ENCODE peak calls at places on chromosomes 5 and 9, in eight cellular contexts. S is fibroblast of the aortic adventitia, D is tibial artery, Z is AG04450, W is lower lobe of right lung, O is fibroblast of lung, G is spleen, I is A673. M is an unnamed sample.

GRCh38 chr5:77845273-77845646 is 69.1 kb upstream of the TBCA start:
- DNase-seq in S (no peak), D (no peak), Z (no peak), W (no peak), O (no peak), G (no peak), I (no peak), M (no peak)

GRCh38 chr9:83955985-83956287 is 24.1 kb downstream of the HNRNPK start:
- DNase-seq in S (no peak), D (no peak), Z (no peak), W (no peak), O (no peak), G (no peak), I (no peak), M (no peak)

GRCh38 chr5:55027589-55027988 is 3.5 kb downstream of the GZMK start:
- DNase-seq in S (no peak), D (no peak), Z (no peak), W (no peak), O (no peak), G (no peak), I (no peak), M (no peak)

GRCh38 chr9:138009456-138010273 is 132.1 kb downstream of the CACNA1B start:
- DNase-seq in S (no peak), D (peak; percentile 59), Z (no peak), W (peak; percentile 36), O (no peak), G (peak; percentile 62), I (no peak), M (no peak)

GRCh38 chr5:32586251-32586642 is 890 bp downstream of the SUB1 start:
- DNase-seq in S (no peak), D (no peak), Z (no peak), W (no peak), O (no peak), G (no peak), I (no peak), M (no peak)

GRCh38 chr9:76394896-76395244 is 644 bp upstream of the RFK start:
- DNase-seq in S (peak; percentile 42), D (no peak), Z (no peak), W (peak; percentile 63), O (no peak), G (no peak), I (peak; percentile 63), M (peak; percentile 44)

GRCh38 chr5:33817301-33817700 is 74.5 kb downstream of the ADAMTS12 start:
- DNase-seq in S (no peak), D (no peak), Z (no peak), W (no peak), O (peak; percentile 76), G (no peak), I (no peak), M (no peak)

GRCh38 chr5:136056336-136056735 is 27.5 kb downstream of the TGFBI start:
- DNase-seq in S (no peak), D (no peak), Z (no peak), W (no peak), O (no peak), G (no peak), I (no peak), M (no peak)

GRCh38 chr5:14741721-14742426 is 77.4 kb downstream of the OTULIN start:
- DNase-seq in S (no peak), D (peak; percentile 13), Z (no peak), W (no peak), O (no peak), G (no peak), I (no peak), M (no peak)

GRCh38 chr5:149371296-149371962 is 7.7 kb downstream of the IL17B start:
- DNase-seq in S (peak; percentile 60), D (peak; percentile 80), Z (no peak), W (peak; percentile 71), O (peak; percentile 33), G (peak; percentile 88), I (peak; percentile 64), M (peak; percentile 51)

GRCh38 chr5:107469485-107469884 is 201.3 kb downstream of the EFNA5 start:
- DNase-seq in S (peak; percentile 91), D (no peak), Z (peak; percentile 78), W (no peak), O (peak; percentile 97), G (no peak), I (peak; percentile 57), M (peak; percentile 87)

GRCh38 chr5:26236936-26237335 is 801.5 kb downstream of the CDH9 start:
- DNase-seq in S (no peak), D (no peak), Z (no peak), W (no peak), O (no peak), G (no peak), I (no peak), M (no peak)

GRCh38 chr9:33942471-33943083 is 106.1 kb downstream of the UBAP2 start:
- DNase-seq in S (peak; percentile 82), D (no peak), Z (peak; percentile 72), W (no peak), O (peak; percentile 75), G (no peak), I (peak; percentile 60), M (peak; percentile 77)

GRCh38 chr5:147973086-147973485 is 66.7 kb upstream of the C5orf46 start:
- DNase-seq in S (no peak), D (no peak), Z (no peak), W (no peak), O (no peak), G (no peak), I (no peak), M (no peak)

GRCh38 chr9:114374936-114375335 is 12.8 kb downstream of the AKNA start:
- DNase-seq in S (no peak), D (no peak), Z (no peak), W (no peak), O (no peak), G (no peak), I (no peak), M (no peak)

GRCh38 chr5:138336952-138337684 is 948 bp upstream of the FAM53C start:
- DNase-seq in S (no peak), D (peak; percentile 90), Z (peak; percentile 42), W (peak; percentile 83), O (peak; percentile 75), G (no peak), I (no peak), M (peak; percentile 82)

GRCh38 chr5:150138551-150139265 is 16.9 kb downstream of the PDGFRB start:
- DNase-seq in S (peak; percentile 89), D (peak; percentile 95), Z (peak; percentile 90), W (no peak), O (peak; percentile 97), G (no peak), I (no peak), M (peak; percentile 81)

GRCh38 chr9:34502471-34503335 is 20.1 kb downstream of the ENHO start:
- DNase-seq in S (no peak), D (no peak), Z (no peak), W (no peak), O (no peak), G (no peak), I (no peak), M (no peak)

GRCh38 chr5:124519396-124519795 is 227.0 kb downstream of the ZNF608 start:
- DNase-seq in S (peak; percentile 88), D (peak; percentile 70), Z (peak; percentile 51), W (no peak), O (peak; percentile 90), G (no peak), I (no peak), M (peak; percentile 88)

GRCh38 chr9:79257671-79258410 is 313.9 kb upstream of the TLE4 start:
- DNase-seq in S (no peak), D (no peak), Z (no peak), W (no peak), O (peak; percentile 27), G (no peak), I (no peak), M (no peak)
- H3K4me3 ChIP-seq in S (no peak overlapping the region), D (no peak overlapping the region), Z (no peak overlapping the region), W (no peak overlapping the region), O (no peak overlapping the region), G (no peak overlapping the region), I (no peak overlapping the region), M (no peak overlapping the region)

GRCh38 chr5:81825237-81825636 is 74.3 kb upstream of the SSBP2 start:
- DNase-seq in S (peak; percentile 85), D (peak; percentile 88), Z (peak; percentile 11), W (peak; percentile 63), O (peak; percentile 70), G (no peak), I (peak; percentile 23), M (peak; percentile 93)
- TF ChIP-seq CTCF in S (no peak), D (no peak), Z (no peak), W (no peak), O (no peak), G (no peak), I (no peak), M (no peak)

GRCh38 chr9:89606049-89606481 is 1.3 kb downstream of the GADD45G start:
- DNase-seq in S (peak; percentile 57), D (peak; percentile 92), Z (peak; percentile 11), W (peak; percentile 91), O (peak; percentile 81), G (peak; percentile 94), I (peak; percentile 24), M (peak; percentile 75)

GRCh38 chr9:89602978-89603628 is 1.7 kb upstream of the GADD45G start:
- DNase-seq in S (peak; percentile 72), D (peak; percentile 92), Z (peak; percentile 13), W (peak; percentile 93), O (peak; percentile 73), G (peak; percentile 97), I (peak; percentile 84), M (peak; percentile 73)

GRCh38 chr9:89605181-89606048 is 603 bp downstream of the GADD45G start:
- DNase-seq in S (peak; percentile 22), D (peak; percentile 86), Z (no peak), W (peak; percentile 82), O (peak; percentile 72), G (peak; percentile 92), I (peak; percentile 58), M (peak; percentile 52)

GRCh38 chr9:89603629-89604462 is 966 bp upstream of the GADD45G start:
- DNase-seq in S (peak; percentile 13), D (peak; percentile 83), Z (no peak), W (peak; percentile 84), O (peak; percentile 48), G (peak; percentile 86), I (peak; percentile 57), M (no peak)

GRCh38 chr9:89604463-89605180 is at the start of gene GADD45G:
- DNase-seq in S (peak; percentile 82), D (peak; percentile 96), Z (peak; percentile 13), W (peak; percentile 95), O (peak; percentile 84), G (peak; percentile 96), I (peak; percentile 88), M (peak; percentile 78)
- H3K4me3 ChIP-seq in S (peak within 1 kb of the TSS; percentile 60), D (peak within 1 kb of the TSS; percentile 88), Z (peak within 1 kb of the TSS; percentile 46), W (peak within 1 kb of the TSS; percentile 80), O (peak within 1 kb of the TSS; percentile 62), G (peak within 1 kb of the TSS; percentile 59), I (peak within 1 kb of the TSS; percentile 45), M (peak within 1 kb of the TSS; percentile 38)

GRCh38 chr5:116032991-116033390 is 719 bp downstream of the ARL14EPL start:
- DNase-seq in S (no peak), D (no peak), Z (no peak), W (no peak), O (no peak), G (no peak), I (no peak), M (no peak)

GRCh38 chr5:116035123-116035522 is 2.9 kb downstream of the ARL14EPL start:
- DNase-seq in S (no peak), D (no peak), Z (no peak), W (no peak), O (peak; percentile 59), G (no peak), I (no peak), M (no peak)

GRCh38 chr5:116042375-116042774 is 10.1 kb downstream of the ARL14EPL start:
- DNase-seq in S (no peak), D (no peak), Z (no peak), W (no peak), O (no peak), G (no peak), I (no peak), M (no peak)

GRCh38 chr5:116038817-116039216 is 6.5 kb downstream of the ARL14EPL start:
- DNase-seq in S (no peak), D (no peak), Z (no peak), W (no peak), O (no peak), G (peak; percentile 85), I (no peak), M (no peak)

GRCh38 chr5:116037236-116037822 is 5.1 kb downstream of the ARL14EPL start:
- DNase-seq in S (no peak), D (no peak), Z (no peak), W (no peak), O (no peak), G (no peak), I (no peak), M (peak; percentile 29)
- TF ChIP-seq CTCF in S (no peak), D (no peak), Z (peak; percentile 25), W (no peak), O (peak; percentile 5), G (no peak), I (peak; percentile 36), M (peak; percentile 19)